ENCODE peak calls at places on chromosomes 3 and 15, in four cellular contexts. B is upper lobe of right lung, Z is uterus, X is SK-N-MC. W is an unnamed sample.
A peak's percentile ranks its signal among the peaks of the same experiment; 100 is the strongest.

GRCh38 chr3:14299767-14300166 is 102.6 kb upstream of the SLC6A6 start:
- DNase-seq in B (no peak), Z (no peak), X (no peak), W (no peak)

GRCh38 chr3:66889758-66890576 is 108.1 kb upstream of the KBTBD8 start:
- DNase-seq in B (no peak), Z (no peak), X (no peak), W (no peak)

GRCh38 chr3:11924518-11924917 is 77.8 kb upstream of the TAMM41 start:
- DNase-seq in B (peak; percentile 1), Z (no peak), X (no peak), W (no peak)

GRCh38 chr3:129234441-129234840 is 15.0 kb upstream of the COPG1 start:
- DNase-seq in B (no peak), Z (no peak), X (no peak), W (no peak)

GRCh38 chr3:136332776-136333175 is 82.6 kb downstream of the PCCB start:
- DNase-seq in B (no peak), Z (no peak), X (no peak), W (no peak)

GRCh38 chr3:54533856-54534255 is 394.0 kb downstream of the LRTM1 start:
- DNase-seq in B (no peak), Z (no peak), X (no peak), W (no peak)

GRCh38 chr15:79002631-79003030 is 57.8 kb upstream of the CTSH start:
- DNase-seq in B (no peak), Z (no peak), X (no peak), W (no peak)

GRCh38 chr3:17515445-17516227 is 226.8 kb downstream of the TBC1D5 start:
- DNase-seq in B (no peak), Z (no peak), X (no peak), W (no peak)

GRCh38 chr3:183489455-183490210 is 61.2 kb upstream of the MCF2L2 start:
- DNase-seq in B (no peak), Z (no peak), X (peak; percentile 53), W (no peak)

GRCh38 chr3:40035177-40035576 is 225.8 kb downstream of the MYRIP start:
- DNase-seq in B (no peak), Z (no peak), X (no peak), W (no peak)

GRCh38 chr3:143157957-143158548 is 38.5 kb downstream of the CHST2 start:
- DNase-seq in B (no peak), Z (no peak), X (no peak), W (no peak)

GRCh38 chr3:99648091-99648490 is 9.7 kb downstream of the COL8A1 start:
- DNase-seq in B (no peak), Z (no peak), X (no peak), W (no peak)

GRCh38 chr3:43171770-43172169 is 65.9 kb upstream of the POMGNT2 start:
- DNase-seq in B (no peak), Z (no peak), X (no peak), W (no peak)

GRCh38 chr15:58118272-58118671 is 19.9 kb upstream of the AQP9 start:
- DNase-seq in B (no peak), Z (no peak), X (no peak), W (no peak)

GRCh38 chr3:61442696-61443095 is 118.7 kb upstream of the PTPRG start:
- DNase-seq in B (no peak), Z (no peak), X (no peak), W (no peak)

GRCh38 chr3:181623924-181624694 is 87.6 kb upstream of the SOX2 start:
- DNase-seq in B (no peak), Z (no peak), X (no peak), W (no peak)

GRCh38 chr3:168443967-168444366 is 348.2 kb upstream of the GOLIM4 start:
- DNase-seq in B (no peak), Z (no peak), X (no peak), W (no peak)

GRCh38 chr3:32817561-32818430 is at the start of gene TRIM71:
- DNase-seq in B (peak; percentile 75), Z (no peak), X (no peak), W (no peak)

GRCh38 chr3:186596568-186597287 is 16.1 kb upstream of the AHSG start:
- DNase-seq in B (peak; percentile 71), Z (no peak), X (no peak), W (no peak)

GRCh38 chr15:92707880-92708551 is 52.4 kb upstream of the FAM174B start:
- DNase-seq in B (no peak), Z (no peak), X (no peak), W (no peak)

GRCh38 chr3:65785065-65785645 is 253.6 kb downstream of the MAGI1 start:
- DNase-seq in B (no peak), Z (no peak), X (peak; percentile 50), W (no peak)

GRCh38 chr3:33722626-33723370 is 4.7 kb upstream of the CLASP2 start:
- DNase-seq in B (no peak), Z (no peak), X (no peak), W (no peak)

GRCh38 chr15:25173241-25174028 is 218.6 kb downstream of the SNRPN start:
- DNase-seq in B (peak; percentile 29), Z (peak; percentile 7), X (no peak), W (peak; percentile 12)

GRCh38 chr3:197494366-197495058 is 61.3 kb downstream of the BDH1 start:
- DNase-seq in B (no peak), Z (no peak), X (no peak), W (peak; percentile 67)

GRCh38 chr15:63071288-63071909 is 28.9 kb downstream of the TPM1 start:
- DNase-seq in B (no peak), Z (no peak), X (no peak), W (no peak)

GRCh38 chr3:124431585-124431984 is 298.7 kb upstream of the UMPS start:
- DNase-seq in B (no peak), Z (no peak), X (no peak), W (no peak)

GRCh38 chr15:73081321-73081958 is 29.2 kb downstream of the NEO1 start:
- DNase-seq in B (no peak), Z (no peak), X (peak; percentile 57), W (no peak)

GRCh38 chr3:112391648-112392047 is 58.7 kb downstream of the CD200 start:
- DNase-seq in B (no peak), Z (no peak), X (no peak), W (no peak)

GRCh38 chr3:112392393-112393359 is 59.7 kb downstream of the CD200 start:
- DNase-seq in B (no peak), Z (no peak), X (no peak), W (no peak)

GRCh38 chr3:112393360-112393728 is 60.4 kb downstream of the CD200 start:
- DNase-seq in B (no peak), Z (no peak), X (no peak), W (no peak)

GRCh38 chr3:112395166-112395894 is 62.4 kb downstream of the CD200 start:
- DNase-seq in B (no peak), Z (no peak), X (no peak), W (no peak)

GRCh38 chr3:112394008-112394616 is 61.2 kb downstream of the CD200 start:
- DNase-seq in B (no peak), Z (peak; percentile 43), X (no peak), W (no peak)
- H3K27ac ChIP-seq in B (no peak overlapping the region), Z (peak overlapping the region; percentile 98), X (no peak overlapping the region), W (peak overlapping the region; percentile 88)

GRCh38 chr3:170868577-170869239 is 1.3 kb downstream of the RPL22L1 start:
- DNase-seq in B (no peak), Z (no peak), X (no peak), W (no peak)
- H3K27ac ChIP-seq in B (peak overlapping the region; percentile 89), Z (peak overlapping the region; percentile 83), X (peak overlapping the region; percentile 88), W (no peak overlapping the region)

DNA sequence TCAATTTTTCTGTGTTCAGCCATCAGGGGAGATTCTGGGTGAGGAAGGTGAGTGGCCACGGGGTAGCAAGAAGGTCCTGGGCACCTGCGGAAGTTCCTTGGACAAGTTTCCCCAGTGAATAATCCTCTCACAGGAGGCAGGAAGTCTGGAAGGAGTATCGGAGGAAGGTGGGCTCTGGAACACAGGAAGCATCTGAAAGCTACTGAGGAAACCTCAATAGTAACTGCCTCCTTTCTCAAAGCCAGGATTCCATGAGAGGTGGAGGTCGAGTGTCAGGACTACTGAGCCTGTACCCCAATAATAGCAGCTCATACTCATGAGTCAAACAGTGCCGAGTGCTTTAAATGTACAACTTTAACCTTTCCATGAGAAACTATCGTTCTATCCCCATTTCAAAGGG is 110.9 kb downstream of the OXNAD1 start:
- DNase-seq in B (no peak), Z (no peak), X (no peak), W (no peak)
- H3K27ac ChIP-seq in B (no peak overlapping the region), Z (peak overlapping the region; percentile 87), X (no peak overlapping the region), W (no peak overlapping the region)

DNA sequence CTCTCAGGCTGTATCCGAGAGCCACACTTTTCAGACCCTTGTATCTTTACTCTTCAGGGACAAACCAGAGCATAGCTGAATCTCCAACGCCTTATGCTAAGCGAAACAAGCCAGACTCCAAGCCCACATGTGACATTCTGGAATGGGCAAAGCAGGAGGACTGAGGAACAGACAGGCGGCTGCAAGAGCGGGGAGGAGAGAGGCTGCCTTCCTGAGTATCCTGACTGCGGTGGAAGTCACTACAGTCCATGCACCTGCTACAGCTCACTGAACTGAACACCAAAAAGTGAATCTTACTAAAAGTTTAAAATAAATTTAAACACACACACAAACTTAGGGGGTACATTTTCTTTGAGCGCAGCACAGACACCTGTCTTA is 1.5 kb downstream of the CYFIP1 start:
- DNase-seq in B (no peak), Z (no peak), X (no peak), W (no peak)
- H3K27ac ChIP-seq in B (no peak overlapping the region), Z (no peak overlapping the region), X (no peak overlapping the region), W (no peak overlapping the region)

DNA sequence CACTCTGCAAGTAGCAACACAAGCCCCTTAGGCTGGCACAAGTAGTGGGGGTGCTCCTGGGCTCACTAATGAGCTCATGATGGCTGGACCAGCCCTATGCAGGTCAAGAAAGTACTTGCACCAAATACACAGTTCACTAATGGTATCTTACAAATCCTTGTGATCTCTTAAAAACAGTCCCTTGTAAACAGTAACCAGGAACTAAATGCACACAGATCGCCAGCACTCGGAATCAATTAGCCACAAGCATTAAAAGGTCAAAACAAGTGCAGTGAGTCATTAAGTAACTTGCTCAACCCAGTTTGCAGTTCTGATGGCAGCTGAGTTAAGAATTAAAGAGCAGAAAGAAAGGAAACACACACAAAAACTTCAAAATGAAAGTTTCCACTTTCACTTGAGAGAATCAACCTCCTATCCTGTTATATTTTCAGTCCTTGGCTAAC is 43.2 kb downstream of the ARHGEF3 start:
- DNase-seq in B (no peak), Z (peak; percentile 31), X (no peak), W (no peak)
- H3K27ac ChIP-seq in B (peak overlapping the region; percentile 83), Z (peak overlapping the region; percentile 79), X (no peak overlapping the region), W (no peak overlapping the region)

DNA sequence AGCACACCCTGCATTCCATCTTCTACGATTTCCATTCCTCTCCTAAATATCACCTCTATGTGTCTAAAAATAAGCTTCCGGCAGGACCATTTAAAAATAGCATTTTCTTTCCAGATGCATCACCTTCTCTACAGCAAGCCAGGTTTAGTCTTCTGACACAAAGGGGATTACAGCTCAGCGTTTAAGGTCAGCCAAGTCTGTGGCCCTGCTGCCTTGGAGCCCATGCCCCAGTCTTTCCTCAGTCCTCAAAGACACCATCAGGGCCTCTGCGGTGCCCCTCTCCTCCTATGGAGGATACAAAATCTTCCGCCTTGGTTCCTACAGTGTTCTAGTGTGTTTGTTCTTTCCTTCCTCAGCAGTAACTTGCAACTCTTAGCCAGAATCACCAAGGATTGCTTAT is 3.8 kb downstream of the SELENOS start:
- DNase-seq in B (no peak), Z (no peak), X (no peak), W (no peak)
- H3K27ac ChIP-seq in B (no peak overlapping the region), Z (no peak overlapping the region), X (no peak overlapping the region), W (no peak overlapping the region)

W was measured in aorta.